ENCODE peak calls at places on chromosomes 6 and 20, in ten cellular contexts. P, S, K, L, Y, M, H, R, V and I are unnamed samples.

GRCh38 chr6:25340854-25341552 is 61.8 kb downstream of the CARMIL1 start:
- DNase-seq in P (no peak), S (no peak), K (no peak), L (no peak), Y (no peak), M (no peak), H (peak), R (no peak), V (no peak), I (no peak)

GRCh38 chr6:167311286-167311685 is 13.6 kb upstream of the TTLL2 start:
- DNase-seq in P (peak), S (no peak), K (no peak), L (no peak), Y (no peak), M (no peak), H (no peak), R (no peak), V (no peak), I (no peak)

GRCh38 chr20:53084408-53084997 is 112.3 kb downstream of the TSHZ2 start:
- DNase-seq in P (no peak), S (no peak), K (no peak), L (no peak), Y (no peak), M (no peak), H (no peak), R (no peak), V (no peak), I (no peak)

GRCh38 chr6:127811939-127812338 is 88.9 kb downstream of the THEMIS start:
- DNase-seq in P (no peak), S (no peak), K (no peak), L (no peak), Y (no peak), M (no peak), H (no peak), R (no peak), V (no peak), I (no peak)

GRCh38 chr20:36687850-36688249 is 41.9 kb upstream of the SLA2 start:
- DNase-seq in P (no peak), S (no peak), K (no peak), L (no peak), Y (no peak), M (no peak), H (no peak), R (no peak), V (no peak), I (no peak)

GRCh38 chr20:38420232-38421085 is 14.7 kb downstream of the SNHG17 start:
- DNase-seq in P (no peak), S (no peak), K (no peak), L (no peak), Y (peak), M (no peak), H (no peak), R (no peak), V (no peak), I (no peak)

GRCh38 chr6:91241946-91242613 is 655.2 kb upstream of the MAP3K7 start:
- DNase-seq in P (no peak), S (no peak), K (no peak), L (no peak), Y (no peak), M (no peak), H (no peak), R (no peak), V (no peak), I (no peak)

GRCh38 chr6:150857062-150857905 is 8.2 kb upstream of the MTHFD1L start:
- DNase-seq in P (peak), S (peak), K (no peak), L (peak), Y (peak), M (no peak), H (no peak), R (peak), V (no peak), I (peak)

GRCh38 chr6:113464959-113465358 is 392.2 kb upstream of the MARCKS start:
- DNase-seq in P (no peak), S (peak), K (no peak), L (no peak), Y (peak), M (no peak), H (no peak), R (no peak), V (no peak), I (peak)

GRCh38 chr6:138577151-138577915 is 78.0 kb upstream of the NHSL1 start:
- DNase-seq in P (peak), S (no peak), K (no peak), L (no peak), Y (no peak), M (no peak), H (no peak), R (no peak), V (no peak), I (no peak)

GRCh38 chr6:39791850-39792500 is at the start of gene DAAM2:
- DNase-seq in P (peak), S (peak), K (peak), L (no peak), Y (peak), M (peak), H (peak), R (no peak), V (no peak), I (no peak)

GRCh38 chr6:149854532-149854931 is 9.6 kb downstream of the LRP11 start:
- DNase-seq in P (peak), S (peak), K (no peak), L (no peak), Y (no peak), M (no peak), H (no peak), R (no peak), V (no peak), I (no peak)

GRCh38 chr20:18567739-18568091 is 483 bp downstream of the SMIM26 start:
- DNase-seq in P (no peak), S (no peak), K (no peak), L (no peak), Y (no peak), M (no peak), H (no peak), R (no peak), V (no peak), I (no peak)

GRCh38 chr6:26232950-26233607 is 131.9 kb upstream of the BTN3A2 start:
- DNase-seq in P (peak), S (peak), K (no peak), L (no peak), Y (peak), M (peak), H (peak), R (no peak), V (peak), I (no peak)

GRCh38 chr20:20248620-20249200 is 119.2 kb upstream of the INSM1 start:
- DNase-seq in P (no peak), S (no peak), K (no peak), L (no peak), Y (no peak), M (no peak), H (no peak), R (no peak), V (no peak), I (no peak)

GRCh38 chr6:129248976-129249375 is 366.0 kb downstream of the LAMA2 start:
- DNase-seq in P (no peak), S (peak), K (no peak), L (no peak), Y (no peak), M (no peak), H (no peak), R (no peak), V (no peak), I (no peak)

GRCh38 chr20:38880952-38881735 is 45.1 kb upstream of the FAM83D start:
- DNase-seq in P (no peak), S (no peak), K (no peak), L (no peak), Y (no peak), M (no peak), H (no peak), R (no peak), V (no peak), I (no peak)

GRCh38 chr6:125742433-125743120 is 6.9 kb upstream of the HEY2 start:
- DNase-seq in P (no peak), S (no peak), K (no peak), L (no peak), Y (no peak), M (no peak), H (no peak), R (no peak), V (no peak), I (no peak)
- H3K4me3 ChIP-seq in P (no peak), S (no peak), K (no peak), L (no peak), Y (no peak), M (no peak), H (no peak), R (no peak), V (no peak), I (no peak)

GRCh38 chr20:64257107-64257757 is 1.7 kb downstream of the PCMTD2 start:
- DNase-seq in P (no peak), S (no peak), K (no peak), L (no peak), Y (no peak), M (no peak), H (no peak), R (no peak), V (no peak), I (no peak)
- H3K4me3 ChIP-seq in P (no peak), S (no peak), K (no peak), L (no peak), Y (no peak), M (peak), H (peak), R (no peak), V (peak), I (no peak)

DNA sequence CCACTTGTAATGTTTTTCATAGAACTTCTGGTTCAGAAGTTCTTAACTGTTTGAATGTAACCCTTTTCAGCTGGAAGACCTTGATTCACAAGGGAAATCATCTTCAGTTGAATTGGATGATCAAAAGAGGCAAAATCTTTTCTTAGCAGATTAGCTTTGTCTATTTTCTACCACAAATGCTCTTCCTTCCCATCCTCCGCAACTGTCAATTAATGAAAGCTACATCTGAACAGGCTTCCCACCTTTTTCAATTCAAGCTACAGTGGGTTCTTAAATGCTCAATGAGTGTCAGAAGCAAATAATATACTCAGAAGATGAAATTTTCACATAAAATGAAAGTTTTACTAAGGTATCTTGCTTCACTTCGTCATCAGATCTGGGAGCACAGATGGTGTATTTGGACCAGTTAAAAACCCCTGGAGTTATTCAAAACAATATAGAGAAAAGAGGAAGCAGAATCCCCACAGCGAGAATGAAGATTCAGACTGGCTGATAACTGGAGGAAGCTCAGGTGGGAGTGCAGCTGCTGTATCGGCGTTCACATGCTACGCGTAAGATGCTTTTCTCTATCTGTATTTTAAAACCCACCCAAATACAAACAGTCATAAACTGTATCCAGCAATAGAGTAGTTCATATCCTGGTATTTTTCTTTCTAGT is 19.4 kb downstream of the QRSL1 start:
- DNase-seq in P (no peak), S (no peak), K (no peak), L (no peak), Y (no peak), M (no peak), H (no peak), R (no peak), V (no peak), I (no peak)
- H3K4me3 ChIP-seq in P (no peak), S (no peak), K (no peak), L (no peak), Y (no peak), M (no peak), H (no peak), R (no peak), V (no peak), I (no peak)

GRCh38 chr6:62367601-62368000 is 81.6 kb upstream of the KHDRBS2 start:
- DNase-seq in P (no peak), S (no peak), K (no peak), L (no peak), Y (no peak), M (no peak), H (no peak), R (no peak), V (no peak), I (no peak)
- H3K4me3 ChIP-seq in P (no peak), S (no peak), K (no peak), L (no peak), Y (no peak), M (no peak), H (no peak), R (no peak), V (no peak), I (no peak)

GRCh38 chr6:4849628-4850027 is 73.4 kb downstream of the CDYL start:
- DNase-seq in P (no peak), S (no peak), K (no peak), L (no peak), Y (no peak), M (no peak), H (no peak), R (no peak), V (no peak), I (no peak)
- H3K4me3 ChIP-seq in P (no peak), S (no peak), K (no peak), L (no peak), Y (no peak), M (no peak), H (no peak), R (no peak), V (no peak), I (no peak)